ENCODE peak calls at places on chromosomes 1 and 21, in four cellular contexts. F, C, N and W are unnamed samples.

GRCh38 chr1:223704921-223705878 is 7.1 kb upstream of the CAPN2 start:
- DNase-seq in C (no peak), N (no peak), F (no peak), W (no peak)

GRCh38 chr1:170567214-170567613 is 35.2 kb downstream of the GORAB start:
- DNase-seq in N (no peak), F (no peak), C (no peak), W (no peak)

GRCh38 chr1:161273402-161273801 is 14.9 kb downstream of the PCP4L1 start:
- DNase-seq in N (no peak), F (no peak), C (no peak), W (no peak)

GRCh38 chr1:195794225-195794624 is 814.0 kb downstream of the KCNT2 start:
- DNase-seq in F (no peak), N (no peak), C (no peak), W (no peak)

GRCh38 chr21:17780539-17780938 is 38.6 kb downstream of the C21orf91 start:
- DNase-seq in F (no peak), N (peak; percentile 41), C (peak; percentile 22), W (no peak)

GRCh38 chr1:114156538-114157274 is 3.0 kb upstream of the SYT6 start:
- DNase-seq in F (no peak), C (no peak), N (no peak), W (no peak)

GRCh38 chr1:26994020-26994745 is 691 bp downstream of the TRNP1 start:
- DNase-seq in C (no peak), N (no peak), F (no peak), W (no peak)

GRCh38 chr1:23774174-23774880 is 3.9 kb upstream of the PITHD1 start:
- DNase-seq in N (no peak), C (no peak), F (no peak), W (no peak)

GRCh38 chr1:15850450-15851079 is 3.1 kb downstream of the SPEN start:
- DNase-seq in F (no peak), N (no peak), C (no peak), W (no peak)